ENCODE peak calls at places on chromosomes 3 and 15, in five cellular contexts. R is adrenal gland; L is RWPE1; S is activated CD4-positive, alpha-beta T cell treated with anti-CD3 and anti-CD28 coated beads for 48 hours; Y is iPS-NIHi11. X is an unnamed sample.

GRCh38 chr3:174618368-174618767 is 240.8 kb upstream of the NAALADL2 start:
- DNase-seq in L (no peak), S (no peak), Y (no peak), R (no peak), X (no peak)

GRCh38 chr15:84595660-84596059 is 5.1 kb upstream of the ZSCAN2 start:
- DNase-seq in S (no peak), Y (no peak), L (no peak), R (no peak), X (no peak)

GRCh38 chr3:165211749-165212148 is 15.6 kb upstream of the SLITRK3 start:
- DNase-seq in Y (no peak), R (no peak), S (no peak), L (no peak), X (no peak)

GRCh38 chr3:111810909-111811308 is 48.2 kb upstream of the PHLDB2 start:
- DNase-seq in S (no peak), R (no peak), L (peak), Y (no peak), X (no peak)

GRCh38 chr15:37046876-37047614 is 53.3 kb downstream of the MEIS2 start:
- DNase-seq in S (no peak), R (no peak), Y (peak), L (peak), X (no peak)

GRCh38 chr15:95718441-95718840 is 612.1 kb upstream of the NR2F2 start:
- DNase-seq in L (no peak), R (no peak), Y (no peak), S (no peak), X (no peak)

GRCh38 chr15:98727115-98728040 is 79.0 kb downstream of the IGF1R start:
- DNase-seq in L (peak), S (no peak), R (peak), Y (peak), X (peak)

GRCh38 chr3:49534581-49535495 is 19.4 kb upstream of the BSN start:
- DNase-seq in Y (peak), L (no peak), S (no peak), R (no peak), X (peak)

GRCh38 chr3:128734523-128735189 is 8.7 kb downstream of the RAB7A start:
- DNase-seq in L (no peak), Y (no peak), R (no peak), S (no peak), X (no peak)

GRCh38 chr3:113912551-113913246 is 35.1 kb upstream of the ZDHHC23 start:
- DNase-seq in S (peak), R (peak), L (peak), Y (peak), X (peak)

GRCh38 chr3:130260821-130261402 is 84.6 kb upstream of the COL6A5 start:
- DNase-seq in Y (no peak), L (no peak), S (no peak), R (no peak), X (no peak)

GRCh38 chr3:49519266-49519665 is 35.0 kb upstream of the BSN start:
- DNase-seq in R (no peak), Y (no peak), S (no peak), L (no peak), X (no peak)

X was measured in WTC11.